ENCODE peak calls at places on chromosome 15, in ten cellular contexts. U, O, S, J, G, N, V, E, D and X are unnamed samples.

GRCh38 chr15:38651328-38652038 is 86.9 kb upstream of the RASGRP1 start:
- DNase-seq in S (no peak), D (no peak), U (no peak), N (peak; percentile 44), G (no peak), J (no peak), O (no peak), V (no peak), E (peak; percentile 44), X (no peak)

GRCh38 chr15:38176155-38176554 is 76.5 kb upstream of the SPRED1 start:
- DNase-seq in N (no peak), U (no peak), J (peak; percentile 33), E (no peak), S (no peak), V (peak; percentile 22), D (no peak), O (peak; percentile 67), G (no peak), X (peak; percentile 47)

GRCh38 chr15:99732711-99733267 is 448 bp downstream of the LYSMD4 start:
- DNase-seq in U (no peak), J (no peak), G (peak; percentile 33), E (peak; percentile 27), O (no peak), S (no peak), N (no peak), D (no peak), V (peak; percentile 42), X (peak; percentile 13)

GRCh38 chr15:53448215-53449001 is 311.1 kb downstream of the WDR72 start:
- DNase-seq in U (no peak), O (no peak), J (no peak), G (no peak), N (no peak), D (no peak), V (no peak), S (no peak), E (no peak), X (no peak)

GRCh38 chr15:99102332-99103235 is 2.3 kb upstream of the SYNM start:
- DNase-seq in S (no peak), E (no peak), V (no peak), U (no peak), G (no peak), N (no peak), J (no peak), O (no peak), D (no peak), X (no peak)

GRCh38 chr15:35633677-35634076 is 87.7 kb upstream of the DPH6 start:
- DNase-seq in S (no peak), O (no peak), J (no peak), V (no peak), E (no peak), N (no peak), G (no peak), U (no peak), D (no peak), X (no peak)

GRCh38 chr15:40594429-40594836 is 384 bp downstream of the KNL1 start:
- DNase-seq in O (peak; percentile 54), E (no peak), N (no peak), D (no peak), S (no peak), V (peak; percentile 64), J (no peak), U (peak; percentile 38), G (no peak), X (peak; percentile 77)

GRCh38 chr15:41258706-41259471 is 27.8 kb downstream of the CHP1 start:
- DNase-seq in G (peak; percentile 43), J (peak; percentile 10), E (peak; percentile 79), D (no peak), U (no peak), N (no peak), V (peak; percentile 39), S (no peak), O (peak; percentile 24), X (peak; percentile 18)

GRCh38 chr15:95793226-95793625 is 537.3 kb upstream of the NR2F2 start:
- DNase-seq in U (no peak), E (no peak), O (no peak), D (no peak), S (no peak), J (peak; percentile 23), G (no peak), V (no peak), N (no peak), X (no peak)

GRCh38 chr15:65318870-65319356 is 14.4 kb downstream of the RNU5B-1 start:
- DNase-seq in D (peak; percentile 84), G (peak; percentile 83), J (no peak), E (peak; percentile 96), N (peak; percentile 55), S (peak; percentile 77), O (peak; percentile 68), V (peak; percentile 88), U (peak; percentile 63), X (peak; percentile 80)